ENCODE peak calls at places on chromosomes 1 and 21, in four cellular contexts. J is WTC11, Z is K562, S is H1. U is an unnamed sample.

GRCh38 chr1:108692724-108693655 is 880 bp downstream of the PRPF38B start:
- DNase-seq in S (no peak), Z (peak), J (no peak), U (peak)

GRCh38 chr1:4825841-4826450 is 171.5 kb downstream of the AJAP1 start:
- DNase-seq in J (no peak), S (peak), Z (no peak), U (peak)

GRCh38 chr1:22592919-22593790 is 29.9 kb downstream of the EPHA8 start:
- DNase-seq in Z (no peak), J (peak), S (no peak), U (no peak)

GRCh38 chr1:52741259-52741658 is 15.0 kb downstream of the ZYG11B start:
- DNase-seq in S (no peak), Z (no peak), J (no peak), U (no peak)

GRCh38 chr21:33964706-33965325 is 49.2 kb upstream of the ATP5PO start:
- DNase-seq in Z (no peak), S (no peak), J (no peak), U (no peak)

GRCh38 chr21:21148009-21148408 is 149.8 kb downstream of the NCAM2 start:
- DNase-seq in Z (no peak), J (no peak), S (no peak), U (peak)

GRCh38 chr1:171858701-171859100 is 17.4 kb downstream of the DNM3 start:
- DNase-seq in S (no peak), Z (no peak), J (no peak), U (no peak)

GRCh38 chr1:183710734-183711133 is 57.6 kb upstream of the APOBEC4 start:
- DNase-seq in Z (no peak), S (no peak), J (no peak), U (no peak)

GRCh38 chr1:191290441-191290840 is 812.8 kb upstream of the BRINP3 start:
- DNase-seq in J (no peak), S (no peak), Z (no peak), U (no peak)
- TF ChIP-seq TEAD4 in J (no peak), S (no peak), Z (peak), U (no peak)

GRCh38 chr1:16204634-16205332 is 7.7 kb downstream of the ARHGEF19 start:
- DNase-seq in Z (peak), S (no peak), J (peak), U (peak)
- TF ChIP-seq TEAD4 in Z (no peak), S (no peak), J (no peak), U (no peak)

GRCh38 chr1:204937901-204938300 is 67.2 kb downstream of the NFASC start:
- DNase-seq in Z (no peak), J (no peak), S (no peak), U (no peak)

GRCh38 chr1:204936765-204937164 is 66.1 kb downstream of the NFASC start:
- DNase-seq in J (no peak), Z (no peak), S (no peak), U (no peak)

GRCh38 chr1:204943495-204943894 is 72.8 kb downstream of the NFASC start:
- DNase-seq in Z (no peak), J (no peak), S (no peak), U (no peak)

GRCh38 chr1:204941415-204942338 is 71.0 kb downstream of the NFASC start:
- DNase-seq in S (peak), J (peak), Z (peak), U (peak)

DNA sequence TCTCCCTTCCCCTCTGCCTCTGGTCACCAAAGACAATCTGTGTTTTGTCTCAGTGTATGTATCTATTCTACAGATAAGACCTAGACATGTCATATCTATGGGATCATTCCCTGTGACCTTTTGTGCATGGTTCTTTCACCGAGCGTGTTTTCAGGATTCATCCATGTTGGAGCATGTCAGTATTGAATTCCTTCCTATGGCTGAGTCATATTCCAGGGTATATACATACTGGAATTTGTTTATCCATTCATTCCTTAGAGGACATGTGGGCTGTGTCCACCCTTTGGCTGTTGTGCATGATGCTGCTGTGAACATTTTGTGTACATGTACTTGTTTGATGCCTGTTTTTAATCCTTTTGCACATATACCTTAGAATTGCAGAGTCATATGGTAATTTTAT is 69.9 kb downstream of the NFASC start:
- DNase-seq in Z (no peak), S (no peak), J (no peak), U (no peak)
- TF ChIP-seq TEAD4 in Z (no peak), S (no peak), J (no peak), U (no peak)

GRCh38 chr21:45932922-45933502 is 48.6 kb upstream of the COL6A1 start:
- DNase-seq in S (no peak), J (no peak), Z (no peak), U (no peak)
- TF ChIP-seq TEAD4 in S (no peak), J (no peak), Z (no peak), U (no peak)

GRCh38 chr21:25963186-25963585 is 207.4 kb downstream of the APP start:
- DNase-seq in Z (no peak), S (no peak), J (no peak), U (no peak)
- TF ChIP-seq TEAD4 in Z (no peak), S (no peak), J (no peak), U (no peak)

GRCh38 chr1:25042876-25043580 is 113.0 kb upstream of the RUNX3 start:
- DNase-seq in S (no peak), Z (no peak), J (no peak), U (no peak)
- TF ChIP-seq TEAD4 in S (no peak), Z (no peak), J (no peak), U (no peak)

DNA sequence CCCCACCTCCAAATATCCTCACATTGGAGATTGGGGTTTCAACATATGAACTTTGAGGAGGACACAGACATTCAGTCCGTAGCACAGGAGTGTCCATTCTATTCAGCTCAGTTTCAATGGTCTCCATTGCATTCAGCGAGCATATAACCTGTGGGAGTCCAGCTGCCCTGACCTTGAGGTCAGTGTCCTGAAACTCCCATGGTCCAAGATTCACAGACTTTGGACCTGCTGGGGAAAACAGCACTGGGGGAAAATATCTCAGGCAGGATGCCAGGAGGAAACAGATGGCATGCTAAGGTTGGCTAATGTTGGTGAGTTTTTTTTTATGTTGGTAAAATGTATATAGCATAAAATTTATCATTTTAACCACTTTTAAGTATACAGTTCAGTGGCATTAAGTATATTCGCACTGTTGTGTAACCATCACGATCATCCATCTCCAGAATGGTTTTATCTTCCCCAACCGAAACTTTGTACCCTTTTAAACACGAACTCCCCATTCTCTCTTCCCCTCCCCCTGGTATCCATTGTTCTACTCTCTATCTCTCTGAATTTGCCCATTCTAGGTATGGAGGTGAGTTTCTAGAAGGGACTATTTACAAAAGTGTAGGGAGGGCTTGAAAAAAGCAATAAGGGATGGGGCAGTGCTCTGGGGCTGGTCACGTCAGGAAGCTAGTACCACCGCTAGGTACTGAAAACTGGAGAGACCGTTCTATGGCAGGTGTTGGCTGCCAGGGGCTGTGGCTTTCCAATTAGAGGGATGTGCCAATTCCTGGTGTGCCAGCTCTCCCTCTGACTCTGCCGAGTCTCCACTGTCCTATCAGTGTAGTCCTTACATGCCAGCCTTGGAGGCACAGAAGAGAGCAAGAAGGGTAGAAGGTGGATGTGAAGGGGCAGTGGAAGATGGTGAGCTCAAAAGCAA is 85.3 kb downstream of the FOXD2 start:
- DNase-seq in S (no peak), Z (no peak), J (no peak), U (no peak)
- TF ChIP-seq TEAD4 in S (no peak), Z (no peak), J (no peak), U (no peak)

DNA sequence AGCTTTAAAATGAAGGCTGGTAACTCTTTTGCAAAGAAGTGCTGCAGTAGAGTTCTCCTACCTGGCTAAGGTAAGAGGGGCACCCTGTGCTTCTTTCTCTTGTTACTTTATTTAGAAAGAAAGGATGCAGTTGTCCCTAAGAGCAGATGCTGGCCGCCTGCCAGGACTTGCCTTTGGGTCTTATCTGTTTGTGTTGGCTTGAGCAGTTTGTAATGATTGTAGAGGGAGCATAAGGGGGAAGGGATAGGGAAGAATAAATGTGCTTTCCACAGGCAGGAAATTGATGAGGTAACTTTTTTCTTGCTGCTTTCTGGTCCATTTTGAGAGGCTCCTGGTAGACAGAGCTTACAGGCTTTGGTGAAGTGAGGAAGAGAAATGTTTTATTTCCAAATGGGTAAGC is 229.6 kb downstream of the HHAT start:
- DNase-seq in J (no peak), S (no peak), Z (peak), U (peak)
- TF ChIP-seq TEAD4 in J (no peak), S (no peak), Z (peak), U (no peak)